ENCODE peak calls at places on chromosomes 16 and 17, in nine cellular contexts. P is osteoblast, Z is GM23248, B is fibroblast of lung, X is MM.1S, Y is mammary epithelial cell, U is GM23338, N is OCI-LY7, W is HCT116. M is an unnamed sample. For H3K36me3, the result is how much of the 10 kb centered on the place peaks cover.

GRCh38 chr17:69669441-69670178 is 255.1 kb downstream of the MAP2K6 start:
- DNase-seq in W (no peak), U (peak), X (no peak), Z (no peak), B (no peak), Y (no peak), P (no peak), N (no peak), M (no peak)

GRCh38 chr17:36469733-36470132 is 16.7 kb upstream of the ZNHIT3 start:
- DNase-seq in B (no peak), X (no peak), W (no peak), Z (no peak), Y (no peak), N (no peak), P (no peak), U (no peak), M (no peak)

GRCh38 chr16:53156516-53156915 is 101.7 kb downstream of the CHD9 start:
- DNase-seq in U (no peak), Z (peak), X (no peak), W (no peak), B (no peak), N (no peak), P (peak), Y (no peak), M (no peak)

GRCh38 chr16:19177111-19177747 is 9.2 kb downstream of the SYT17 start:
- DNase-seq in X (no peak), B (no peak), P (no peak), W (no peak), N (no peak), Z (no peak), Y (no peak), U (peak), M (no peak)

GRCh38 chr17:65742433-65743312 is 181.2 kb upstream of the AXIN2 start:
- DNase-seq in B (peak), Y (peak), Z (peak), W (peak), X (no peak), P (peak), U (peak), N (no peak), M (peak)

GRCh38 chr17:80279895-80280294 is 19.2 kb downstream of the RNF213 start:
- DNase-seq in W (no peak), P (peak), X (no peak), B (peak), Z (peak), U (no peak), N (no peak), Y (peak), M (no peak)

GRCh38 chr16:75203106-75203505 is 3.9 kb downstream of the CTRB2 start:
- DNase-seq in U (no peak), Y (no peak), P (peak), B (no peak), X (no peak), N (no peak), Z (no peak), W (no peak), M (no peak)

GRCh38 chr16:81616321-81617020 is 162.6 kb upstream of the PLCG2 start:
- DNase-seq in W (no peak), Z (peak), Y (no peak), B (peak), U (no peak), P (peak), N (peak), X (peak), M (peak)

GRCh38 chr16:56643080-56643778 is 4.8 kb downstream of the MT1A start:
- DNase-seq in Z (peak), N (no peak), U (peak), W (peak), X (peak), Y (peak), P (peak), B (peak), M (peak)

GRCh38 chr16:8730335-8730915 is 56.0 kb downstream of the ABAT start:
- DNase-seq in W (no peak), P (peak), X (no peak), U (no peak), B (no peak), Z (no peak), N (no peak), Y (peak), M (no peak)

GRCh38 chr17:28497931-28498330 is 8.2 kb upstream of the FOXN1 start:
- DNase-seq in P (peak), W (no peak), N (no peak), X (no peak), B (no peak), Y (no peak), U (peak), Z (no peak), M (no peak)

GRCh38 chr16:30659507-30660423 is 1.5 kb downstream of the FBRS start:
- DNase-seq in W (no peak), N (peak), X (peak), B (peak), Z (peak), Y (peak), U (peak), P (peak), M (peak)

GRCh38 chr16:72137380-72138063 is 34.4 kb downstream of the PMFBP1 start:
- DNase-seq in B (no peak), X (no peak), N (no peak), Y (no peak), W (no peak), Z (no peak), U (no peak), P (no peak), M (no peak)

GRCh38 chr17:48505788-48506187 is 25.0 kb downstream of the HOXB1 start:
- DNase-seq in X (peak), U (no peak), Z (peak), Y (peak), B (peak), N (peak), W (peak), P (no peak), M (no peak)

GRCh38 chr17:18920911-18921441 is 31.0 kb upstream of the SLC5A10 start:
- DNase-seq in U (no peak), P (no peak), Z (peak), X (peak), N (peak), Y (peak), W (no peak), B (no peak), M (no peak)

GRCh38 chr16:14186007-14186953 is 115.2 kb downstream of the MRTFB start:
- DNase-seq in B (peak), N (peak), U (peak), W (no peak), Z (peak), Y (no peak), P (no peak), X (no peak), M (peak)

GRCh38 chr17:70668276-70668937 is 499.1 kb downstream of the KCNJ2 start:
- DNase-seq in Y (no peak), U (no peak), X (no peak), Z (no peak), W (no peak), B (no peak), N (no peak), P (no peak), M (peak)

GRCh38 chr17:45688353-45688752 is 95.8 kb upstream of the CRHR1 start:
- DNase-seq in U (no peak), W (no peak), N (no peak), Y (no peak), Z (no peak), B (no peak), P (no peak), X (no peak), M (no peak)

GRCh38 chr17:42675984-42676423 is 790 bp downstream of the PLEKHH3 start:
- DNase-seq in Z (peak), Y (no peak), W (no peak), X (peak), U (peak), N (peak), B (peak), P (peak), M (no peak)

GRCh38 chr17:45092932-45093430 is 31.9 kb downstream of the NMT1 start:
- DNase-seq in N (no peak), Y (peak), Z (peak), W (peak), U (no peak), P (peak), X (no peak), B (peak), M (no peak)

GRCh38 chr17:82332669-82333278 is 792 bp downstream of the SECTM1 start:
- DNase-seq in N (no peak), X (peak), Y (peak), Z (peak), P (peak), B (peak), U (peak), W (peak), M (no peak)

GRCh38 chr16:30521873-30522641 is 4.3 kb downstream of the ZNF768 start:
- DNase-seq in U (no peak), Z (no peak), X (no peak), B (no peak), N (no peak), P (peak), W (no peak), Y (no peak), M (no peak)

GRCh38 chr17:40371261-40371929 is 6.9 kb upstream of the GJD3 start:
- DNase-seq in Y (no peak), X (no peak), B (no peak), W (peak), Z (no peak), N (peak), P (peak), U (peak), M (no peak)

GRCh38 chr16:30069575-30070462 is 4.3 kb downstream of the ALDOA start:
- DNase-seq in N (no peak), W (no peak), Y (no peak), P (peak), X (no peak), U (no peak), B (no peak), Z (no peak), M (no peak)

GRCh38 chr17:48541036-48541573 is 3.8 kb downstream of the HOXB2 start:
- DNase-seq in N (no peak), X (no peak), B (peak), Z (peak), U (peak), W (no peak), P (peak), Y (peak), M (no peak)

GRCh38 chr16:14502932-14503741 is 126.9 kb downstream of the PARN start:
- DNase-seq in N (no peak), Y (peak), X (peak), Z (peak), U (no peak), B (peak), P (no peak), W (no peak), M (no peak)

DNA sequence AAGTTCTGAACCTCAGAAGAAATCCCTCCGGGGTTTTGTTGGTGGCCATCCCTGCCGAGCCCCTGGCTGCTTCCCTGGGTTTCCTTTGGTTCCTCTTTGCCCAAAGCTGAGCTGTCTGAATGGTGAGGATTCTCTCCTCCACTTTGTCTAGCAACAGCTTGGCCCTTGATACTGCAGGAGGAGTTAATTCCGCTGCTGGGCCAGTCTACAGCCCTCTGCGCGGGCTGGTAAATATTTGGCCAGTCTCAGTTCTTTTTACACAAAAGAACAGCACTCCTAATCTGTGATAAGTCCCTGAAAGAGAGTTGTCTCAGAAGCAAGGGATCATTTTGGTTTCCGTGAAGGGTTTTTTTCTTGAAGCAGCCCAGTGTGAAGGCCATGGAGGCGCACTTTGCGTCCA is 171.0 kb downstream of the RAB11FIP4 start:
- DNase-seq in P (no peak), N (no peak), U (no peak), Z (no peak), Y (no peak), W (no peak), B (no peak), X (no peak), M (peak)
- H3K4me3 ChIP-seq in P (peak), N (no peak), U (no peak), Z (peak), Y (no peak), W (no peak), B (no peak), X (no peak), M (no peak)

GRCh38 chr17:29930399-29931010 is 477 bp upstream of the SSH2 start:
- DNase-seq in Y (peak), U (peak), Z (no peak), W (no peak), P (no peak), N (no peak), X (no peak), B (peak), M (peak)
- H3K36me3 ChIP-seq in Y (under half), U (under half), Z (under half), W (under half), P (under half), N (under half), X (under half), B (under half), M (under half)

GRCh38 chr16:35629001-35629400 is 2169.6 kb downstream of the TP53TG3F start:
- DNase-seq in N (no peak), X (no peak), P (no peak), Z (no peak), Y (no peak), B (no peak), U (no peak), W (no peak), M (no peak)

GRCh38 chr16:35636831-35637230 is 2177.4 kb downstream of the TP53TG3F start:
- DNase-seq in U (no peak), Z (no peak), N (no peak), B (no peak), Y (no peak), P (no peak), X (no peak), W (no peak), M (no peak)

GRCh38 chr16:35626051-35626450 is 2166.6 kb downstream of the TP53TG3F start:
- DNase-seq in P (no peak), Z (no peak), N (no peak), X (no peak), B (no peak), W (no peak), U (no peak), Y (no peak), M (no peak)

GRCh38 chr16:35631261-35631945 is 2172.0 kb downstream of the TP53TG3F start:
- DNase-seq in Z (no peak), W (no peak), B (no peak), X (no peak), Y (no peak), N (no peak), U (no peak), P (no peak), M (no peak)
- H2AFZ ChIP-seq in Z (no peak), W (no peak), B (no peak), X (no peak), Y (no peak), N (no peak), U (no peak), P (no peak), M (no peak)

GRCh38 chr17:16314189-16314588 is 39.1 kb downstream of the CENPV start:
- DNase-seq in B (no peak), Y (no peak), Z (peak), N (no peak), W (no peak), X (no peak), P (peak), U (no peak), M (no peak)
- H3K4me3 ChIP-seq in B (no peak), Y (no peak), Z (no peak), N (no peak), W (no peak), X (no peak), P (no peak), U (no peak), M (no peak)

GRCh38 chr17:4897785-4898184 is 1.6 kb upstream of the C17orf107 start:
- DNase-seq in Z (no peak), Y (no peak), P (peak), B (no peak), W (no peak), U (no peak), N (no peak), X (no peak), M (no peak)

GRCh38 chr17:4895676-4896331 is 3.5 kb upstream of the C17orf107 start:
- DNase-seq in B (no peak), W (no peak), U (peak), X (no peak), Z (no peak), P (peak), N (no peak), Y (no peak), M (peak)

GRCh38 chr17:4898351-4898750 is 985 bp upstream of the C17orf107 start:
- DNase-seq in Z (no peak), P (peak), B (no peak), W (no peak), U (no peak), Y (no peak), N (no peak), X (no peak), M (no peak)

GRCh38 chr17:4896332-4897197 is 2.8 kb upstream of the C17orf107 start:
- DNase-seq in Y (no peak), X (no peak), P (peak), Z (no peak), B (no peak), W (no peak), N (no peak), U (no peak), M (no peak)

DNA sequence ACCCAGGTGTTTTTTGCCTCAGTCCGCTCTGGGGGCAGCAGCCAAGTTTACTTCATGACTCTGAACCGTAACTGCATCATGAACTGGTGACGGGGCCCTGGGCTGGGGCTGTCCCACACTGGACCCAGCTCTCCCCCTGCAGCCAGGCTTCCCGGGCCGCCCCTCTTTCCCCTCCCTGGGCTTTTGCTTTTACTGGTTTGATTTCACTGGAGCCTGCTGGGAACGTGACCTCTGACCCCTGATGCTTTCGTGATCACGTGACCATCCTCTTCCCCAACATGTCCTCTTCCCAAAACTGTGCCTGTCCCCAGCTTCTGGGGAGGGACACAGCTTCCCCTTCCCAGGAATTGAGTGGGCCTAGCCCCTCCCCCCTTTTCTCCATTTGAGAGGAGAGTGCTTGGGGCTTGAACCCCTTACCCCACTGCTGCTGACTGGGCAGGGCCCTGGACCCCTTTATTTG is 2.1 kb upstream of the C17orf107 start:
- DNase-seq in Z (no peak), W (no peak), U (no peak), Y (no peak), N (no peak), B (no peak), P (peak), X (no peak), M (no peak)
- H3K36me3 ChIP-seq in Z (under half), W (under half), U (under half), Y (under half), N (under half), B (under half), P (under half), X (under half), M (under half)

DNA sequence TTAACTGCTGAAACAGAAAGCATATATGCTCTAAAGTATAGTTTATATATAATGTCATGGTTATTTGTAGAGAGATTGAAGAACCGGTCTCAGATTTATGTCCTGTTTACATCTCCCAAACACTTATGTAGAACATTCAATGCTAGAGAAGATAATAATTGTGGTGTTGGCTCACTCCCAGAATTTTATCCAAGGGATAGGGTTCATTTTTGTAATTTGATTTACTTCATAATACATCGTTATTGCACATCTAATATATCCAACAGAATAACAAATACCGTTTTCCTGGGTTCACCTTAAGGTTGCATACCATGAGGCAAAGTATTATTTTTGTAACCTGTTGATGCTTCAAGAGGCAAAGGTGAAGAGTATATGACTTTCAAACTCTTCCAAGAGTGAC is 202.8 kb upstream of the TBX2 start:
- DNase-seq in U (no peak), B (peak), W (no peak), X (no peak), P (no peak), N (no peak), Y (no peak), Z (no peak), M (no peak)
- H2AFZ ChIP-seq in U (no peak), B (peak), W (no peak), X (no peak), P (peak), N (no peak), Y (no peak), Z (no peak), M (no peak)

GRCh38 chr16:84312783-84313382 is 18.2 kb downstream of the WFDC1 start:
- DNase-seq in N (no peak), Z (no peak), B (no peak), W (peak), P (no peak), Y (no peak), X (no peak), U (peak), M (peak)
- H3K4me3 ChIP-seq in N (no peak), Z (no peak), B (no peak), W (peak), P (no peak), Y (no peak), X (no peak), U (peak), M (peak)

DNA sequence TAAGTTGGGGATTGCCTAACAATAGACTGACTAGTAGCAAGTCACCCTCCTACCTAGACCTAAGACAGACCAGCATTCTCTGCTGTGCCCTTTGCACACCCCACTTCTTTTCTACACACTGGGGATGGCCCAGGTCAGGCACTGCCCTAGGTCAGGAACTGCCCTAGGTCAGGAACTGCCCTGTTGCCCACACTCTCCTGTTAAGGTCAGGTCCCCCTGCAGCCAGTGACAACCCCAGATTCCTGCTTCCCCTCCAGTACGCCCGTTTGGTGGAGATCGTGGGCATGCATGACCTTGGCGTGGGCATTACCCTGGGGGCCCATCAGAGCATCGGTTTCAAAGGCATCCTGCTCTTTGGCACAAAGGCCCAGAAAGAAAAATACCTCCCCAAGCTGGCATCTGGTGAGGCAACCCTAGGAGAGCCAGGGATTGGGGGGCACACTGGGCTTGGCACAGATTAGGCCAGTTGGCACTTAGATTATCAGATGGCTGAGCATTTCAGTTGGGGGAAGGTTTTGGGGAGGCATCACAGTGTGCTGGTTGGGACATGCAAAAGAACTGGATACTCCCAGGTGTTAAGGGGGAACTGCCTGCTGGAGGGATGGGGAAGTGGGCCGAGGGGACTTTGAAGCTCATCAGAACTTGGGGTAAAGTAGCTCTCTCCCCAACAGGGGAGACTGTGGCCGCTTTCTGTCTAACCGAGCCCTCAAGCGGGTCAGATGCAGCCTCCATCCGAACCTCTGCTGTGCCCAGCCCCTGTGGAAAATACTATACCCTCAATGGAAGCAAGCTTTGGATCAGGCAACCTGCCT is 1.7 kb downstream of the ACADVL start:
- DNase-seq in U (no peak), B (no peak), W (no peak), P (no peak), Y (no peak), X (no peak), Z (no peak), N (no peak), M (no peak)
- H3K36me3 ChIP-seq in U (under half), B (under half), W (under half), P (half or more), Y (under half), X (under half), Z (under half), N (half or more), M (under half)

M was measured in neural progenitor cell.